ENCODE peak calls at places on chromosomes 12 and 14, in seven cellular contexts. S is nucleus accumbens; P is GM13976; V is frontal cortex; D is RWPE1; N is activated naive CD4-positive, alpha-beta T cell treated with anti-CD3 and anti-CD28 coated beads, Interleukin-2, amount 10 ng/mL, durations not matched to agents 7 days and 5 days; L is NCI-H1105 treated with DMSO at 0.1 percent for 48 hours. Q is an unnamed sample.

GRCh38 chr12:52277486-52278245 is 3.2 kb downstream of the KRT86 start:
- DNase-seq in S (no peak), P (no peak), V (no peak), D (no peak), N (peak; percentile 20), L (no peak), Q (peak; percentile 16)

GRCh38 chr12:29050503-29050902 is 98.6 kb upstream of the FAR2 start:
- DNase-seq in S (no peak), P (peak; percentile 12), V (no peak), D (no peak), N (no peak), L (no peak), Q (no peak)

GRCh38 chr12:67649165-67650126 is 901 bp downstream of the DYRK2 start:
- DNase-seq in S (no peak), P (peak; percentile 66), V (peak; percentile 56), D (peak; percentile 29), N (peak; percentile 50), L (no peak), Q (no peak)

GRCh38 chr14:51653096-51653814 is 1.5 kb downstream of the FRMD6 start:
- DNase-seq in S (no peak), P (no peak), V (no peak), D (peak; percentile 23), N (no peak), L (peak; percentile 51), Q (peak; percentile 91)

GRCh38 chr14:32826404-32827082 is 112.1 kb upstream of the NPAS3 start:
- DNase-seq in S (peak; percentile 16), P (no peak), V (no peak), D (no peak), N (no peak), L (peak; percentile 6), Q (peak; percentile 45)

GRCh38 chr12:47942327-47943230 is 20.8 kb upstream of the TMEM106C start:
- DNase-seq in S (no peak), P (peak; percentile 75), V (no peak), D (no peak), N (peak; percentile 67), L (no peak), Q (no peak)

GRCh38 chr12:84361651-84362551 is 550.7 kb downstream of the SLC6A15 start:
- DNase-seq in S (no peak), P (no peak), V (no peak), D (no peak), N (no peak), L (no peak), Q (no peak)

GRCh38 chr14:98347686-98348085 is 924.3 kb downstream of the BCL11B start:
- DNase-seq in S (no peak), P (no peak), V (no peak), D (no peak), N (no peak), L (no peak), Q (no peak)

GRCh38 chr12:92745874-92746553 is 43.2 kb downstream of the PLEKHG7 start:
- DNase-seq in S (peak; percentile 34), P (no peak), V (peak; percentile 5), D (peak; percentile 92), N (no peak), L (peak; percentile 8), Q (peak; percentile 96)

GRCh38 chr12:12503384-12504078 is 59.1 kb downstream of the DUSP16 start:
- DNase-seq in S (no peak), P (peak; percentile 24), V (no peak), D (no peak), N (no peak), L (no peak), Q (no peak)

GRCh38 chr14:96502621-96503251 is 554 bp downstream of the PAPOLA start:
- DNase-seq in S (no peak), P (peak; percentile 73), V (peak; percentile 56), D (peak; percentile 49), N (peak; percentile 70), L (peak; percentile 35), Q (peak; percentile 35)

GRCh38 chr12:93736640-93737178 is 59.5 kb downstream of the CRADD start:
- DNase-seq in S (no peak), P (no peak), V (no peak), D (no peak), N (no peak), L (no peak), Q (no peak)